ENCODE peak calls at places on chromosomes 3 and 15, in nine cellular contexts. One of them, this sample, is unnamed.

GRCh38 chr15:56236197-56236596 is 7.5 kb downstream of the RFX7 start:
- DNase-seq in breast epithelium: no peak
- DNase-seq in HCT116: no peak
- DNase-seq in astrocyte: peak; percentile 9
- DNase-seq in endodermal cell: no peak
- DNase-seq in pancreas: no peak
- DNase-seq in A549: no peak
- DNase-seq in neural progenitor cell: no peak
- DNase-seq in mammary epithelial cell: no peak
- DNase-seq in this sample: no peak

GRCh38 chr3:59436164-59436958 is 386.5 kb upstream of the CFAP20DC start:
- DNase-seq in HCT116: no peak
- DNase-seq in endodermal cell: no peak
- DNase-seq in mammary epithelial cell: no peak
- DNase-seq in A549: no peak
- DNase-seq in pancreas: no peak
- DNase-seq in breast epithelium: no peak
- DNase-seq in astrocyte: no peak
- DNase-seq in neural progenitor cell: no peak
- DNase-seq in this sample: no peak

GRCh38 chr3:42229942-42230688 is 35.9 kb downstream of the CCK start:
- DNase-seq in pancreas: no peak
- DNase-seq in breast epithelium: no peak
- DNase-seq in astrocyte: peak; percentile 20
- DNase-seq in neural progenitor cell: peak; percentile 78
- DNase-seq in mammary epithelial cell: peak; percentile 45
- DNase-seq in HCT116: peak; percentile 34
- DNase-seq in A549: peak; percentile 52
- DNase-seq in endodermal cell: peak; percentile 74
- DNase-seq in this sample: no peak

GRCh38 chr3:171092467-171092911 is 66.0 kb upstream of the SLC2A2 start:
- DNase-seq in neural progenitor cell: no peak
- DNase-seq in endodermal cell: no peak
- DNase-seq in astrocyte: no peak
- DNase-seq in HCT116: no peak
- DNase-seq in A549: no peak
- DNase-seq in breast epithelium: no peak
- DNase-seq in mammary epithelial cell: no peak
- DNase-seq in pancreas: no peak
- DNase-seq in this sample: no peak

GRCh38 chr3:112302881-112303761 is 9.1 kb upstream of the SLC9C1 start:
- DNase-seq in pancreas: no peak
- DNase-seq in HCT116: no peak
- DNase-seq in astrocyte: peak; percentile 3
- DNase-seq in breast epithelium: no peak
- DNase-seq in neural progenitor cell: peak; percentile 92
- DNase-seq in A549: no peak
- DNase-seq in mammary epithelial cell: no peak
- DNase-seq in endodermal cell: peak; percentile 81
- DNase-seq in this sample: no peak

GRCh38 chr3:149717391-149718056 is 34.8 kb downstream of the COMMD2 start:
- DNase-seq in neural progenitor cell: peak; percentile 77
- DNase-seq in HCT116: peak; percentile 65
- DNase-seq in endodermal cell: peak; percentile 73
- DNase-seq in breast epithelium: no peak
- DNase-seq in astrocyte: peak; percentile 59
- DNase-seq in mammary epithelial cell: peak; percentile 59
- DNase-seq in pancreas: no peak
- DNase-seq in A549: peak; percentile 83
- DNase-seq in this sample: no peak

GRCh38 chr3:82163907-82164520 is 402.6 kb upstream of the GBE1 start:
- DNase-seq in mammary epithelial cell: no peak
- DNase-seq in astrocyte: no peak
- DNase-seq in breast epithelium: no peak
- DNase-seq in endodermal cell: no peak
- DNase-seq in HCT116: peak; percentile 39
- DNase-seq in A549: peak; percentile 33
- DNase-seq in pancreas: no peak
- DNase-seq in neural progenitor cell: peak; percentile 22
- DNase-seq in this sample: no peak

GRCh38 chr3:50559702-50560101 is 7.8 kb downstream of the C3orf18 start:
- DNase-seq in pancreas: no peak
- DNase-seq in A549: no peak
- DNase-seq in HCT116: no peak
- DNase-seq in mammary epithelial cell: no peak
- DNase-seq in astrocyte: no peak
- DNase-seq in breast epithelium: no peak
- DNase-seq in neural progenitor cell: no peak
- DNase-seq in endodermal cell: no peak
- DNase-seq in this sample: no peak

GRCh38 chr15:95669146-95669922 is 661.2 kb upstream of the NR2F2 start:
- DNase-seq in mammary epithelial cell: no peak
- DNase-seq in A549: no peak
- DNase-seq in neural progenitor cell: peak; percentile 25
- DNase-seq in breast epithelium: no peak
- DNase-seq in endodermal cell: no peak
- DNase-seq in pancreas: no peak
- DNase-seq in HCT116: no peak
- DNase-seq in astrocyte: no peak
- DNase-seq in this sample: no peak

GRCh38 chr15:45648521-45649200 is 13.8 kb downstream of the SQOR start:
- DNase-seq in astrocyte: peak; percentile 61
- DNase-seq in A549: peak; percentile 42
- DNase-seq in breast epithelium: no peak
- DNase-seq in endodermal cell: no peak
- DNase-seq in pancreas: no peak
- DNase-seq in neural progenitor cell: no peak
- DNase-seq in HCT116: peak; percentile 32
- DNase-seq in mammary epithelial cell: peak; percentile 89
- DNase-seq in this sample: no peak

GRCh38 chr15:88255496-88256171 is 905 bp downstream of the NTRK3 start:
- DNase-seq in mammary epithelial cell: peak; percentile 46
- DNase-seq in endodermal cell: peak; percentile 83
- DNase-seq in breast epithelium: no peak
- DNase-seq in A549: peak; percentile 30
- DNase-seq in HCT116: no peak
- DNase-seq in neural progenitor cell: peak; percentile 86
- DNase-seq in astrocyte: peak; percentile 66
- DNase-seq in pancreas: peak; percentile 71
- DNase-seq in this sample: no peak

GRCh38 chr15:95557226-95558046 is 773.1 kb upstream of the NR2F2 start:
- DNase-seq in mammary epithelial cell: peak; percentile 90
- DNase-seq in endodermal cell: no peak
- DNase-seq in neural progenitor cell: no peak
- DNase-seq in astrocyte: peak; percentile 96
- DNase-seq in A549: peak; percentile 88
- DNase-seq in pancreas: no peak
- DNase-seq in breast epithelium: no peak
- DNase-seq in HCT116: peak; percentile 83
- DNase-seq in this sample: no peak

GRCh38 chr15:96326551-96327154 is 3.8 kb upstream of the NR2F2 start:
- DNase-seq in breast epithelium: peak; percentile 59
- DNase-seq in endodermal cell: peak; percentile 84
- DNase-seq in neural progenitor cell: peak; percentile 78
- DNase-seq in astrocyte: peak; percentile 58
- DNase-seq in A549: peak; percentile 51
- DNase-seq in pancreas: peak; percentile 75
- DNase-seq in HCT116: no peak
- DNase-seq in mammary epithelial cell: peak; percentile 62
- DNase-seq in this sample: peak; percentile 54

GRCh38 chr3:50189274-50189673 is 2.1 kb upstream of the GNAT1 start:
- DNase-seq in pancreas: peak; percentile 79
- DNase-seq in breast epithelium: peak; percentile 79
- DNase-seq in A549: peak; percentile 73
- DNase-seq in astrocyte: peak; percentile 60
- DNase-seq in HCT116: peak; percentile 40
- DNase-seq in neural progenitor cell: peak; percentile 89
- DNase-seq in mammary epithelial cell: peak; percentile 60
- DNase-seq in endodermal cell: peak; percentile 91
- DNase-seq in this sample: peak; percentile 71

GRCh38 chr15:71254503-71254902 is 139.2 kb downstream of the THSD4 start:
- DNase-seq in breast epithelium: no peak
- DNase-seq in pancreas: no peak
- DNase-seq in endodermal cell: no peak
- DNase-seq in astrocyte: no peak
- DNase-seq in neural progenitor cell: no peak
- DNase-seq in mammary epithelial cell: no peak
- DNase-seq in HCT116: no peak
- DNase-seq in A549: no peak
- DNase-seq in this sample: no peak

GRCh38 chr3:183533410-183534132 is 21.9 kb downstream of the KLHL6 start:
- DNase-seq in pancreas: no peak
- DNase-seq in breast epithelium: no peak
- DNase-seq in astrocyte: no peak
- DNase-seq in neural progenitor cell: no peak
- DNase-seq in HCT116: no peak
- DNase-seq in endodermal cell: peak; percentile 58
- DNase-seq in A549: no peak
- DNase-seq in mammary epithelial cell: no peak
- DNase-seq in this sample: peak; percentile 65

GRCh38 chr15:39860871-39861270 is 59.2 kb downstream of the GPR176 start:
- DNase-seq in endodermal cell: no peak
- DNase-seq in pancreas: no peak
- DNase-seq in astrocyte: no peak
- DNase-seq in mammary epithelial cell: no peak
- DNase-seq in breast epithelium: no peak
- DNase-seq in A549: no peak
- DNase-seq in HCT116: no peak
- DNase-seq in neural progenitor cell: no peak
- DNase-seq in this sample: no peak

GRCh38 chr15:25092661-25093060 is 137.9 kb downstream of the SNRPN start:
- DNase-seq in neural progenitor cell: no peak
- DNase-seq in pancreas: no peak
- DNase-seq in breast epithelium: no peak
- DNase-seq in endodermal cell: peak; percentile 14
- DNase-seq in A549: no peak
- DNase-seq in mammary epithelial cell: no peak
- DNase-seq in HCT116: no peak
- DNase-seq in astrocyte: peak; percentile 67
- DNase-seq in this sample: no peak

GRCh38 chr15:25095179-25095578 is 140.4 kb downstream of the SNRPN start:
- DNase-seq in breast epithelium: no peak
- DNase-seq in A549: no peak
- DNase-seq in pancreas: no peak
- DNase-seq in endodermal cell: no peak
- DNase-seq in neural progenitor cell: no peak
- DNase-seq in HCT116: no peak
- DNase-seq in astrocyte: no peak
- DNase-seq in mammary epithelial cell: no peak
- DNase-seq in this sample: no peak

GRCh38 chr15:25094066-25094465 is 139.3 kb downstream of the SNRPN start:
- DNase-seq in mammary epithelial cell: no peak
- DNase-seq in A549: no peak
- DNase-seq in astrocyte: no peak
- DNase-seq in neural progenitor cell: no peak
- DNase-seq in HCT116: no peak
- DNase-seq in pancreas: no peak
- DNase-seq in breast epithelium: no peak
- DNase-seq in endodermal cell: peak; percentile 26
- DNase-seq in this sample: no peak

GRCh38 chr15:25094519-25094918 is 139.7 kb downstream of the SNRPN start:
- DNase-seq in neural progenitor cell: no peak
- DNase-seq in astrocyte: no peak
- DNase-seq in HCT116: no peak
- DNase-seq in A549: no peak
- DNase-seq in endodermal cell: peak; percentile 22
- DNase-seq in breast epithelium: no peak
- DNase-seq in mammary epithelial cell: no peak
- DNase-seq in pancreas: no peak
- DNase-seq in this sample: no peak

GRCh38 chr15:25093455-25094029 is 138.8 kb downstream of the SNRPN start:
- DNase-seq in neural progenitor cell: no peak
- DNase-seq in HCT116: no peak
- DNase-seq in astrocyte: no peak
- DNase-seq in A549: no peak
- DNase-seq in breast epithelium: no peak
- DNase-seq in endodermal cell: peak; percentile 12
- DNase-seq in mammary epithelial cell: no peak
- DNase-seq in pancreas: no peak
- DNase-seq in this sample: no peak
- H3K9me3 ChIP-seq in neural progenitor cell: peaks cover 2% of the 10 kb centered on the region
- H3K9me3 ChIP-seq in HCT116: peaks cover 56% of the 10 kb centered on the region
- H3K9me3 ChIP-seq in astrocyte: peaks cover 13% of the 10 kb centered on the region
- H3K9me3 ChIP-seq in A549: no peaks in the 10 kb centered on the region
- H3K9me3 ChIP-seq in breast epithelium: peaks cover 96% of the 10 kb centered on the region
- H3K9me3 ChIP-seq in endodermal cell: peaks cover 13% of the 10 kb centered on the region
- H3K9me3 ChIP-seq in mammary epithelial cell: peaks cover 49% of the 10 kb centered on the region
- H3K9me3 ChIP-seq in pancreas: no peaks in the 10 kb centered on the region
- H3K9me3 ChIP-seq in this sample: peaks cover 100% of the 10 kb centered on the region

DNA sequence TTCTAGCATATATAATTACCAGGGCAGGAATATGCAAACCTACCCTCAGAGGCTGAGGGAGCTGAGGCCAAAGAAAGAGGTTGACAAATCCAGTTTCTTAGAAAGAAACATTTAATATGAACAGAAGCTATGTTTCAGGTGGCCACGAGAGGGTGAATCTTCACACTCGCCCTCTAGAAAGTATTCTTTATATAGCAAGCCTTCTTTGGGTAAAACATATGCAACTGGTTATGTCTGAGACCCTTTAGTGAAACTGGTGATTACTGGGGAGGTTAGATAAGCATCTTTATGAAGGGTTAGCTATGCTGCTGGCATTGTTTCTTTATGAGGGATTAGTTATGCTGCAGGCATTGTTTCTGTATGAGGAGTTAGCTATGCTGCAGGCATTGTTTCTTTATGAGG is 50.7 kb upstream of the GOLGA6L2 start:
- DNase-seq in HCT116: no peak
- DNase-seq in breast epithelium: no peak
- DNase-seq in astrocyte: no peak
- DNase-seq in endodermal cell: no peak
- DNase-seq in neural progenitor cell: peak; percentile 19
- DNase-seq in pancreas: no peak
- DNase-seq in A549: peak; percentile 54
- DNase-seq in mammary epithelial cell: no peak
- DNase-seq in this sample: no peak
- TF ChIP-seq CTCF in HCT116: no peak
- TF ChIP-seq CTCF in breast epithelium: no peak
- TF ChIP-seq CTCF in astrocyte: peak; percentile 41
- TF ChIP-seq CTCF in endodermal cell: peak; percentile 61
- TF ChIP-seq CTCF in neural progenitor cell: peak; percentile 41
- TF ChIP-seq CTCF in pancreas: no peak
- TF ChIP-seq CTCF in A549: peak; percentile 59
- TF ChIP-seq CTCF in mammary epithelial cell: no peak
- TF ChIP-seq CTCF in this sample: peak; percentile 28

GRCh38 chr3:159837725-159838124 is 150.9 kb upstream of the IL12A start:
- DNase-seq in endodermal cell: no peak
- DNase-seq in HCT116: no peak
- DNase-seq in astrocyte: no peak
- DNase-seq in pancreas: no peak
- DNase-seq in mammary epithelial cell: peak; percentile 56
- DNase-seq in neural progenitor cell: peak; percentile 41
- DNase-seq in breast epithelium: no peak
- DNase-seq in A549: no peak
- DNase-seq in this sample: no peak
- H3K27ac ChIP-seq in endodermal cell: peak overlapping the region; percentile 21
- H3K27ac ChIP-seq in HCT116: no peak overlapping the region
- H3K27ac ChIP-seq in astrocyte: no peak overlapping the region
- H3K27ac ChIP-seq in pancreas: no peak overlapping the region
- H3K27ac ChIP-seq in mammary epithelial cell: peak overlapping the region; percentile 14
- H3K27ac ChIP-seq in neural progenitor cell: no peak overlapping the region
- H3K27ac ChIP-seq in breast epithelium: no peak overlapping the region
- H3K27ac ChIP-seq in A549: peak overlapping the region; percentile 40
- H3K27ac ChIP-seq in this sample: no peak overlapping the region

GRCh38 chr3:134611516-134611915 is 39.3 kb downstream of the KY start:
- DNase-seq in endodermal cell: no peak
- DNase-seq in HCT116: no peak
- DNase-seq in neural progenitor cell: no peak
- DNase-seq in mammary epithelial cell: no peak
- DNase-seq in breast epithelium: no peak
- DNase-seq in astrocyte: no peak
- DNase-seq in pancreas: no peak
- DNase-seq in A549: no peak
- DNase-seq in this sample: no peak
- H3K9me3 ChIP-seq in endodermal cell: no peaks in the 10 kb centered on the region
- H3K9me3 ChIP-seq in HCT116: no peaks in the 10 kb centered on the region
- H3K9me3 ChIP-seq in neural progenitor cell: no peaks in the 10 kb centered on the region
- H3K9me3 ChIP-seq in mammary epithelial cell: no peaks in the 10 kb centered on the region
- H3K9me3 ChIP-seq in breast epithelium: no peaks in the 10 kb centered on the region
- H3K9me3 ChIP-seq in astrocyte: no peaks in the 10 kb centered on the region
- H3K9me3 ChIP-seq in pancreas: no peaks in the 10 kb centered on the region
- H3K9me3 ChIP-seq in A549: no peaks in the 10 kb centered on the region
- H3K9me3 ChIP-seq in this sample: no peaks in the 10 kb centered on the region

This sample was measured in lower lobe of right lung.